ENCODE peak calls at places on chromosomes 3 and 15, in four cellular contexts. One of them, this sample, is unnamed.

GRCh38 chr15:74956648-74957300 is at the start of gene RPP25:
- DNase-seq in transverse colon: peak; percentile 91
- DNase-seq in HepG2: peak; percentile 27
- DNase-seq in sigmoid colon: peak; percentile 90
- DNase-seq in this sample: no peak

GRCh38 chr3:184366619-184367321 is 5.3 kb downstream of the POLR2H start:
- DNase-seq in transverse colon: no peak
- DNase-seq in HepG2: peak; percentile 69
- DNase-seq in sigmoid colon: no peak
- DNase-seq in this sample: no peak

GRCh38 chr3:159766563-159767185 is 222.0 kb upstream of the IL12A start:
- DNase-seq in transverse colon: no peak
- DNase-seq in HepG2: no peak
- DNase-seq in sigmoid colon: no peak
- DNase-seq in this sample: no peak

GRCh38 chr3:37293646-37294045 is 119.3 kb upstream of the LRRFIP2 start:
- DNase-seq in transverse colon: no peak
- DNase-seq in HepG2: no peak
- DNase-seq in sigmoid colon: no peak
- DNase-seq in this sample: no peak

GRCh38 chr3:101941253-101942039 is 92.1 kb downstream of the NFKBIZ start:
- DNase-seq in transverse colon: no peak
- DNase-seq in HepG2: no peak
- DNase-seq in sigmoid colon: no peak
- DNase-seq in this sample: no peak

GRCh38 chr15:78448441-78449219 is 10.6 kb downstream of the IREB2 start:
- DNase-seq in transverse colon: no peak
- DNase-seq in HepG2: no peak
- DNase-seq in sigmoid colon: no peak
- DNase-seq in this sample: no peak

GRCh38 chr3:124764746-124765145 is 34.5 kb downstream of the UMPS start:
- DNase-seq in transverse colon: no peak
- DNase-seq in HepG2: no peak
- DNase-seq in sigmoid colon: no peak
- DNase-seq in this sample: no peak

GRCh38 chr15:23073890-23074631 is 34.7 kb upstream of the TUBGCP5 start:
- DNase-seq in transverse colon: peak; percentile 14
- DNase-seq in HepG2: no peak
- DNase-seq in sigmoid colon: no peak
- DNase-seq in this sample: no peak

GRCh38 chr3:124529826-124530571 is 200.3 kb upstream of the UMPS start:
- DNase-seq in transverse colon: no peak
- DNase-seq in HepG2: no peak
- DNase-seq in sigmoid colon: no peak
- DNase-seq in this sample: no peak

GRCh38 chr3:14467723-14468620 is 65.6 kb downstream of the SLC6A6 start:
- DNase-seq in transverse colon: peak; percentile 35
- DNase-seq in HepG2: peak; percentile 8
- DNase-seq in sigmoid colon: no peak
- DNase-seq in this sample: no peak

GRCh38 chr3:110612045-110612444 is 459.6 kb upstream of the NECTIN3 start:
- DNase-seq in transverse colon: no peak
- DNase-seq in HepG2: no peak
- DNase-seq in sigmoid colon: no peak
- DNase-seq in this sample: no peak

GRCh38 chr3:125433611-125434041 is 58.5 kb upstream of the ZNF148 start:
- DNase-seq in transverse colon: no peak
- DNase-seq in HepG2: no peak
- DNase-seq in sigmoid colon: no peak
- DNase-seq in this sample: peak; percentile 88

GRCh38 chr3:25473246-25473645 is 45.2 kb downstream of the RARB start:
- DNase-seq in transverse colon: no peak
- DNase-seq in HepG2: no peak
- DNase-seq in sigmoid colon: peak; percentile 69
- DNase-seq in this sample: no peak

GRCh38 chr3:73709712-73710111 is 85.0 kb upstream of the PDZRN3 start:
- DNase-seq in transverse colon: no peak
- DNase-seq in HepG2: no peak
- DNase-seq in sigmoid colon: no peak
- DNase-seq in this sample: no peak

GRCh38 chr3:170553788-170554620 is 31.9 kb downstream of the SLC7A14 start:
- DNase-seq in transverse colon: no peak
- DNase-seq in HepG2: no peak
- DNase-seq in sigmoid colon: no peak
- DNase-seq in this sample: peak; percentile 55

GRCh38 chr3:16885948-16886683 is 1.4 kb downstream of the PLCL2 start:
- DNase-seq in transverse colon: no peak
- DNase-seq in HepG2: no peak
- DNase-seq in sigmoid colon: no peak
- DNase-seq in this sample: no peak

GRCh38 chr3:138935864-138936762 is 10.8 kb downstream of the FOXL2 start:
- DNase-seq in transverse colon: peak; percentile 69
- DNase-seq in HepG2: peak; percentile 27
- DNase-seq in sigmoid colon: peak; percentile 84
- DNase-seq in this sample: no peak

GRCh38 chr3:36650271-36650671 is 114.1 kb downstream of the DCLK3 start:
- DNase-seq in transverse colon: no peak
- DNase-seq in HepG2: no peak
- DNase-seq in sigmoid colon: no peak
- DNase-seq in this sample: no peak

GRCh38 chr3:157390713-157391515 is 45.7 kb upstream of the PTX3 start:
- DNase-seq in transverse colon: no peak
- DNase-seq in HepG2: no peak
- DNase-seq in sigmoid colon: no peak
- DNase-seq in this sample: no peak

GRCh38 chr15:74958908-74959642 is 2.5 kb upstream of the RPP25 start:
- DNase-seq in transverse colon: no peak
- DNase-seq in HepG2: no peak
- DNase-seq in sigmoid colon: no peak
- DNase-seq in this sample: no peak

GRCh38 chr3:35936571-35936970 is 297.2 kb downstream of the ARPP21 start:
- DNase-seq in transverse colon: no peak
- DNase-seq in HepG2: no peak
- DNase-seq in sigmoid colon: no peak
- DNase-seq in this sample: no peak

GRCh38 chr3:61936344-61936937 is 375.1 kb downstream of the PTPRG start:
- DNase-seq in transverse colon: peak; percentile 13
- DNase-seq in HepG2: peak; percentile 6
- DNase-seq in sigmoid colon: no peak
- DNase-seq in this sample: peak; percentile 47

GRCh38 chr15:76866716-76867321 is 38.3 kb downstream of the SCAPER start:
- DNase-seq in transverse colon: no peak
- DNase-seq in HepG2: peak; percentile 34
- DNase-seq in sigmoid colon: no peak
- DNase-seq in this sample: no peak

GRCh38 chr3:168884353-168884903 is 779.1 kb downstream of the MECOM start:
- DNase-seq in transverse colon: peak; percentile 22
- DNase-seq in HepG2: no peak
- DNase-seq in sigmoid colon: no peak
- DNase-seq in this sample: no peak

GRCh38 chr3:189109145-189109544 is 62.6 kb upstream of the TPRG1 start:
- DNase-seq in transverse colon: no peak
- DNase-seq in HepG2: no peak
- DNase-seq in sigmoid colon: no peak
- DNase-seq in this sample: no peak

GRCh38 chr15:71440479-71441071 is 325.3 kb downstream of the THSD4 start:
- DNase-seq in transverse colon: no peak
- DNase-seq in HepG2: peak; percentile 27
- DNase-seq in sigmoid colon: no peak
- DNase-seq in this sample: no peak

GRCh38 chr15:74402873-74403589 is 30.7 kb downstream of the SEMA7A start:
- DNase-seq in transverse colon: peak; percentile 68
- DNase-seq in HepG2: no peak
- DNase-seq in sigmoid colon: no peak
- DNase-seq in this sample: no peak

GRCh38 chr3:37607604-37608003 is 254.1 kb upstream of the CTDSPL start:
- DNase-seq in transverse colon: no peak
- DNase-seq in HepG2: no peak
- DNase-seq in sigmoid colon: no peak
- DNase-seq in this sample: no peak

GRCh38 chr3:125478321-125478720 is 41.7 kb downstream of the SNX4 start:
- DNase-seq in transverse colon: no peak
- DNase-seq in HepG2: no peak
- DNase-seq in sigmoid colon: no peak
- DNase-seq in this sample: no peak

GRCh38 chr15:100132309-100132708 is 209.5 kb downstream of the ADAMTS17 start:
- DNase-seq in transverse colon: no peak
- DNase-seq in HepG2: no peak
- DNase-seq in sigmoid colon: no peak
- DNase-seq in this sample: no peak

DNA sequence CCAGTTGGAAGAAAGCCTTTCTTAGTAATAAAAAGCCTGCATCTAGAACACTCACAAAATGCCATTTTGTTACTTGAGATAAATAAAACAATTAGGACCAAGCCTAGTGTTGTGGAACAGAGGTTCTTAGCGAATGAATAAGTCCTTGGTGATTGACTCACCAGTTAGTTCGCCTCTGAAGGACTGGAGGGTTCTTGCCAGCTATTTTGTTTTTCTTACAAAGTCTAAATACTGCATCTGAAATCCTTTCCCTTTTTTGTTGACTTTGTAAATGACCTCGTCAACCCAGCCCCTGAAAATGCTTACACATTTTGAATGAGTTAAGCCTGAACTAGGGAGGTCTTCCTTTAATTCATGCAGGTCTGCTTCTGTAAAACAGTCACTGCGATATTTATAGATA is 45.1 kb upstream of the SACM1L start:
- DNase-seq in transverse colon: no peak
- DNase-seq in HepG2: peak; percentile 27
- DNase-seq in sigmoid colon: no peak
- DNase-seq in this sample: no peak
- H3K4me1 ChIP-seq in transverse colon: peaks cover 51% of the 10 kb centered on the region
- H3K4me1 ChIP-seq in HepG2: peaks cover 93% of the 10 kb centered on the region
- H3K4me1 ChIP-seq in sigmoid colon: peaks cover 40% of the 10 kb centered on the region
- H3K4me1 ChIP-seq in this sample: peaks cover 53% of the 10 kb centered on the region

GRCh38 chr15:90184786-90185704 is 16.1 kb upstream of the SEMA4B start:
- DNase-seq in transverse colon: peak; percentile 81
- DNase-seq in HepG2: peak; percentile 54
- DNase-seq in sigmoid colon: peak; percentile 85
- DNase-seq in this sample: no peak
- TF ChIP-seq EP300 in transverse colon: peak; percentile 43
- TF ChIP-seq EP300 in HepG2: no peak
- TF ChIP-seq EP300 in sigmoid colon: peak; percentile 31
- TF ChIP-seq EP300 in this sample: peak; percentile 10

GRCh38 chr3:76383781-76384180 is 598.4 kb upstream of the ZNF717 start:
- DNase-seq in transverse colon: no peak
- DNase-seq in HepG2: no peak
- DNase-seq in sigmoid colon: no peak
- DNase-seq in this sample: no peak

DNA sequence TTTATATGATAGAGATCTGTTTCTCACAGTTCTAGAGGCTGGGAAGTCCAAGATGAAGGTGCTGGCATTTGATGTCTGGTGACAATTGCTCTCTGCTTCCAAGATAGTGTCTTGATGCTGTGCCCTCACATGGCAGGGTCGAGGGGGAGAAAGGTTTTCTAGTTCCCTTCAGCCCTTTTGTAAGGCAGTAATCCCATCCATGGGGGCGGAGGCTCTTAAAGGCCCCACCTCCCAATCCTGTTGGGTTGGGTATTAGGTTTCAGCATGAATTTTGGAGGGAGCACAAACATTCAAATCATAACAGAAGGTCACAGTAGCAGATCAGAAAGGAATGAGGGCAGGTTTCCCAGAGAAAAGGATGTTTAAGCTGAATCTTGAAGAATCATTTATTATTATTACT is 601.7 kb upstream of the ZNF717 start:
- DNase-seq in transverse colon: no peak
- DNase-seq in HepG2: no peak
- DNase-seq in sigmoid colon: no peak
- DNase-seq in this sample: no peak
- H3K4me1 ChIP-seq in transverse colon: no peaks in the 10 kb centered on the region
- H3K4me1 ChIP-seq in HepG2: no peaks in the 10 kb centered on the region
- H3K4me1 ChIP-seq in sigmoid colon: no peaks in the 10 kb centered on the region
- H3K4me1 ChIP-seq in this sample: no peaks in the 10 kb centered on the region

DNA sequence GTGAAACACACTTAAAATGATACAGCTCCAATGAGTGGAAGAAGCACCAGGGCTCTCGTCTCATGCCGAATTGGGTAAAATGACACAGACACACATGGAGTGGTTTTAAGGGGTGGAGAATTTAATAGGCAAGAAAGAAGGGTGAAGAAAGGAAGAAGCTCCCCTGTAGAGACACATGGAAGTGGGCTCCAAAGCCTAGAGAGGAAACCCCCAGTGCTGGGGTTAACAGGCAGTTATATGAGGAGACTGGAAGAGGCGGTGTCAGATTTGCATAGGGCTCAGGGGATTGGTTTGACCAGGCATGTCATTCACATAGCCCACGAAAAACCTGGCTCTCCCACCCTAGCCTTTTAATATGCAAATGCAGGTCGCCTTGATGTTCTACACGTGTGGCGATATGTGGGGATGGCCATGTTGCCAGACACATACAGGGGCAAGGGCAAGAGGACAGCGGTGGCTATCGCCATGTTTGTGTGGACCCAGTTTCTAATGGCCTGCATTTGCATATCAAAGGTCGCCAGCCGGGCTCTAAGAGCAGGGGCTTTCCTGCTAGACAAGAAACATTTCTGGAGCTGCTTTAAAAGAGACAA is 1.9 kb upstream of the DPH6 start:
- DNase-seq in transverse colon: no peak
- DNase-seq in HepG2: no peak
- DNase-seq in sigmoid colon: no peak
- DNase-seq in this sample: no peak
- TF ChIP-seq EP300 in transverse colon: no peak
- TF ChIP-seq EP300 in HepG2: no peak
- TF ChIP-seq EP300 in sigmoid colon: no peak
- TF ChIP-seq EP300 in this sample: no peak

GRCh38 chr15:52233405-52233804 is 42.2 kb upstream of the GNB5 start:
- DNase-seq in transverse colon: no peak
- DNase-seq in HepG2: no peak
- DNase-seq in sigmoid colon: no peak
- DNase-seq in this sample: no peak
- H3K4me1 ChIP-seq in transverse colon: no peaks in the 10 kb centered on the region
- H3K4me1 ChIP-seq in HepG2: no peaks in the 10 kb centered on the region
- H3K4me1 ChIP-seq in sigmoid colon: no peaks in the 10 kb centered on the region
- H3K4me1 ChIP-seq in this sample: peaks cover 4% of the 10 kb centered on the region

This sample was measured in esophagus muscularis mucosa.